ENCODE peak calls at places on chromosomes 6 and 20, in six cellular contexts. W, Q, Z, O, U and E are unnamed samples.

GRCh38 chr6:20230720-20231119 is 18.5 kb upstream of the MBOAT1 start:
- DNase-seq in W (no peak), Q (no peak), Z (no peak), O (no peak), U (no peak), E (no peak)

GRCh38 chr6:41531591-41532582 is 14.3 kb upstream of the FOXP4 start:
- DNase-seq in W (no peak), Q (peak; percentile 15), Z (no peak), O (no peak), U (peak; percentile 78), E (peak; percentile 67)

GRCh38 chr6:136114661-136115060 is 135.4 kb downstream of the MTFR2 start:
- DNase-seq in W (no peak), Q (no peak), Z (no peak), O (no peak), U (no peak), E (no peak)

GRCh38 chr6:100918152-100918551 is 37.0 kb upstream of the ASCC3 start:
- DNase-seq in W (no peak), Q (no peak), Z (no peak), O (no peak), U (no peak), E (no peak)

GRCh38 chr20:61799394-61799923 is 266.2 kb downstream of the TAF4 start:
- DNase-seq in W (no peak), Q (no peak), Z (no peak), O (no peak), U (no peak), E (no peak)

GRCh38 chr6:111565316-111566221 is 40.1 kb downstream of the TRAF3IP2 start:
- DNase-seq in W (peak; percentile 67), Q (no peak), Z (no peak), O (no peak), U (no peak), E (no peak)

GRCh38 chr6:63814459-63814858 is 178.9 kb downstream of the PHF3 start:
- DNase-seq in W (no peak), Q (no peak), Z (no peak), O (no peak), U (no peak), E (no peak)

GRCh38 chr6:165751486-165751885 is 88.4 kb upstream of the PDE10A start:
- DNase-seq in W (no peak), Q (peak; percentile 86), Z (no peak), O (no peak), U (no peak), E (no peak)

GRCh38 chr6:161373905-161374451 is 100.1 kb upstream of the AGPAT4 start:
- DNase-seq in W (peak; percentile 70), Q (peak; percentile 77), Z (peak; percentile 34), O (peak; percentile 74), U (peak; percentile 59), E (peak; percentile 50)

GRCh38 chr6:34201455-34202098 is 35.1 kb upstream of the HMGA1 start:
- DNase-seq in W (no peak), Q (peak; percentile 60), Z (no peak), O (no peak), U (peak; percentile 19), E (peak; percentile 53)

GRCh38 chr6:102907181-102907580 is 1513.7 kb downstream of the GRIK2 start:
- DNase-seq in W (peak; percentile 61), Q (no peak), Z (peak; percentile 7), O (no peak), U (no peak), E (no peak)

GRCh38 chr20:63009044-63009961 is 2.5 kb upstream of the BHLHE23 start:
- DNase-seq in W (peak; percentile 83), Q (peak; percentile 53), Z (no peak), O (peak; percentile 73), U (peak; percentile 64), E (peak; percentile 42)

GRCh38 chr6:169589699-169590257 is 112.1 kb downstream of the WDR27 start:
- DNase-seq in W (no peak), Q (no peak), Z (no peak), O (no peak), U (peak; percentile 22), E (no peak)

GRCh38 chr20:50302463-50303041 is 111.9 kb downstream of the CEBPB start:
- DNase-seq in W (no peak), Q (no peak), Z (no peak), O (no peak), U (no peak), E (peak; percentile 59)

GRCh38 chr6:153839992-153840603 is 198.9 kb upstream of the OPRM1 start:
- DNase-seq in W (no peak), Q (no peak), Z (no peak), O (no peak), U (no peak), E (no peak)

GRCh38 chr6:118963003-118963402 is 28.0 kb upstream of the MCM9 start:
- DNase-seq in W (no peak), Q (no peak), Z (no peak), O (no peak), U (no peak), E (peak; percentile 10)

GRCh38 chr20:23287366-23288190 is 63.0 kb upstream of the NXT1 start:
- DNase-seq in W (no peak), Q (no peak), Z (no peak), O (no peak), U (no peak), E (no peak)

GRCh38 chr6:53431704-53432103 is 83.0 kb upstream of the ELOVL5 start:
- DNase-seq in W (no peak), Q (no peak), Z (no peak), O (no peak), U (no peak), E (no peak)

GRCh38 chr6:3260772-3261517 is 2.2 kb downstream of the PSMG4 start:
- DNase-seq in W (no peak), Q (no peak), Z (no peak), O (no peak), U (no peak), E (no peak)

GRCh38 chr20:3227511-3227910 is 11.5 kb downstream of the SLC4A11 start:
- DNase-seq in W (peak; percentile 50), Q (no peak), Z (no peak), O (no peak), U (no peak), E (no peak)

GRCh38 chr6:162239330-162239729 is 488.2 kb downstream of the PRKN start:
- DNase-seq in W (no peak), Q (no peak), Z (no peak), O (no peak), U (no peak), E (no peak)

GRCh38 chr6:4743026-4743425 is 33.2 kb upstream of the CDYL start:
- DNase-seq in W (no peak), Q (peak; percentile 59), Z (no peak), O (no peak), U (no peak), E (no peak)

GRCh38 chr6:107641500-107641931 is 151.6 kb downstream of the SOBP start:
- DNase-seq in W (no peak), Q (no peak), Z (no peak), O (no peak), U (no peak), E (no peak)

GRCh38 chr6:8074213-8074612 is 10.0 kb upstream of the BLOC1S5 start:
- DNase-seq in W (no peak), Q (no peak), Z (no peak), O (no peak), U (no peak), E (peak; percentile 25)

GRCh38 chr6:137637161-137637560 is 143.0 kb upstream of the OLIG3 start:
- DNase-seq in W (no peak), Q (peak; percentile 84), Z (no peak), O (no peak), U (peak; percentile 95), E (peak; percentile 91)

GRCh38 chr20:49216991-49217578 is 2.1 kb upstream of the DDX27 start:
- DNase-seq in W (peak; percentile 94), Q (peak; percentile 90), Z (peak; percentile 83), O (peak; percentile 89), U (peak; percentile 86), E (peak; percentile 87)

DNA sequence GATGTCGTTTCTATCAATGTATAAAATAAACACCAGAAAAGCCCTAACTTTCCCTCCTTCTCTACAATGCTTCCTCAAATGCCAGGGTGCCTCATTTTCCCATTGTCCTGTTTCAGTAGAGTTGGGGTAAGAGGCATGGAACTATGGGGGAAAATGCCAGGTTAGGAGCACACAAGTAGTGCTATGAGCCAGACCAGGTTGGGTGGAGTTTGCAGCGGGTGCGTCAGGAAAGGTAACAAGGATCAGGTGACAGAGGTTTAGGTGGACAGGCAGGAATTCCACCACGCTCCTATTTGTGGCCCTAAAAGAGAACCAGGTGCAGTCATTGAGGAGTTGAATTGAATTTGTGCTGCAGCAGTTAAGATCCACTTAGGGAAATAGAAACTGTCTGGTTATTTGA is 36.5 kb downstream of the SYTL3 start:
- DNase-seq in W (peak; percentile 45), Q (no peak), Z (no peak), O (no peak), U (no peak), E (no peak)
- H4K91ac ChIP-seq in W (no peak overlapping the region), Q (no peak overlapping the region), Z (no peak overlapping the region), O (no peak overlapping the region), U (peak overlapping the region; percentile 61), E (no peak overlapping the region)

DNA sequence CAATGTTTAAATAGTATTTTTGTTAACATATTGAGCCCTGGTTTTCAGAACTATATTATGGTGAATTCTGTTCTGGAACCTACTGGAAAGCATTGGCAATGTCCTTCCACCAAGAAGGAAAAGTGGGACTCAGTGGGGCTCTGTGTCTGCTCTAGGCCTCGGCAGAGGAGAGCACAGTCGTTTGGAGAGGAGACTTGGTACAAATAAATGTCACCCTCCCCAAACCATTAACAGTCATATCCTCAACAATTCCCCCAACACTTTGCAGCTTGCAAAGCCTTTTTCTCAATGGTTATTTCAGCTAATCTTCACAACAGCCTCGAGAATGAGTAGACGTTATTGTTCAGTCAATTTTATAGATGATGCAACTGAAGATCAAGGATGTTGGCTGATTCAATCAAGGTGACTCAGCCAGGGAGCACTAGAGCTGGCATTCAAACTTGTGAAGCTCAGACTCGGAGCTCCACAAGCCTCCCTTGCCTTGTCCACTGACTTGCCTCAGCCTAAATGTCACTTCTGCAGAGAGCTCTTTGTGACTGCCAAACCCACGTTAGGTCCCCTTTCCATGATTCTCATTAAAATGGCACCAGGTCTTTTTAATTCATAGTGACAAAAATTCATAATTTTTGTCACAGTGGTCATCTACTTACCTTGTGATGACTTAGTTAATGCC is 60.6 kb downstream of the TOX2 start:
- DNase-seq in W (no peak), Q (no peak), Z (no peak), O (no peak), U (peak; percentile 60), E (peak; percentile 93)
- H3K27ac ChIP-seq in W (no peak overlapping the region), Q (no peak overlapping the region), Z (no peak overlapping the region), O (no peak overlapping the region), U (no peak overlapping the region), E (peak overlapping the region; percentile 74)

GRCh38 chr6:43938178-43939101 is 168.4 kb downstream of the VEGFA start:
- DNase-seq in W (peak; percentile 20), Q (no peak), Z (no peak), O (no peak), U (no peak), E (no peak)
- H2AK5ac ChIP-seq in W (no peak overlapping the region), Q (no peak overlapping the region), Z (no peak overlapping the region), O (peak overlapping the region; percentile 37), U (no peak overlapping the region), E (no peak overlapping the region)

DNA sequence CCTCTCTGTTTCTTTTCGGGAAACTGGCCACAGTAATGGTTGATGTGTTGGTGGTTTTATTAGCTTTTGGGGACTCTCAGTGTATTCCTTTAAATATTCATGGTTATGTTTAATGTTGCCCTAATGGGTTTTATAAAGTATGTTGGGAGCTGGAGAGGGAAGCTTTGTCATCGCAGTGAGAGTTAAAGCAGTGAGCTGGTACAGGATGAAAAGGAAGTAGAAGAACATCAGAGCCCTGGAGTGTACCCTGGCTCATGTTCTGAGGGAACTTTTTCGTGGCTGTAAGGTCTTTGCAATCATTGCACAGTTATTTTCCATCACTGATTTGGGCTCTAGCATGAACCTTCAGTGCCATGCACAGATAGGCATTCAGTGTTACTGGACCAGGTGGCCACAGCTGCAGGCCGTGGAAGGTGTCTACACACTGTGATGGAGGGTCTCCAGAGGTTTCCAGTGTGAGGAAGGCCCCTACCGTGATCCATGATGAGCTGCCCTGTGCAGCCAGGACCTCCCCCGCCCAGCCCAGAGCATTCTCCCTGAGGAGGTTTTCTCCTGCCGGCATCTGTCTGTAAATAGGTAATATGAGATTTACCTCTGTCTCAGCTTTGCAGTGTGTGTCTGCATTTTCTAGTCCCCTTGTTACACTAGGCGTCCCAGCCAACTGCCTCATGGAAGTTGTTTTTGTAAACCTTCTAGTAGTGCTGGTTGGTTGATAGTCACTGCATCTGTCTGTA is 22.4 kb upstream of the TMEM217 start:
- DNase-seq in W (no peak), Q (no peak), Z (no peak), O (no peak), U (no peak), E (no peak)
- H4K91ac ChIP-seq in W (no peak overlapping the region), Q (no peak overlapping the region), Z (no peak overlapping the region), O (no peak overlapping the region), U (no peak overlapping the region), E (no peak overlapping the region)